ENCODE peak calls at places on chromosome 19, in four cellular contexts. One of them, this sample, is unnamed.

GRCh38 chr19:2250765-2251576 is 1.8 kb downstream of the AMH start:
- DNase-seq in H1: no peak
- DNase-seq in K562: no peak
- DNase-seq in HepG2: no peak
- DNase-seq in this sample: no peak

GRCh38 chr19:46634045-46634655 is 1.9 kb downstream of the GNG8 start:
- DNase-seq in H1: peak; percentile 87
- DNase-seq in K562: peak; percentile 98
- DNase-seq in HepG2: no peak
- DNase-seq in this sample: peak; percentile 87

GRCh38 chr19:8355631-8356402 is 8.1 kb upstream of the ANGPTL4 start:
- DNase-seq in H1: no peak
- DNase-seq in K562: peak; percentile 43
- DNase-seq in HepG2: peak; percentile 72
- DNase-seq in this sample: peak; percentile 70

GRCh38 chr19:17307876-17308377 is 1.4 kb upstream of the DDA1 start:
- DNase-seq in H1: no peak
- DNase-seq in K562: no peak
- DNase-seq in HepG2: no peak
- DNase-seq in this sample: no peak

GRCh38 chr19:17695198-17695597 is 7.0 kb upstream of the UNC13A start:
- DNase-seq in H1: no peak
- DNase-seq in K562: no peak
- DNase-seq in HepG2: no peak
- DNase-seq in this sample: no peak

GRCh38 chr19:17311455-17312248 is 2.3 kb downstream of the DDA1 start:
- DNase-seq in H1: no peak
- DNase-seq in K562: no peak
- DNase-seq in HepG2: peak; percentile 76
- DNase-seq in this sample: no peak

GRCh38 chr19:510606-511100 is 3.4 kb downstream of the TPGS1 start:
- DNase-seq in H1: peak; percentile 88
- DNase-seq in K562: peak; percentile 71
- DNase-seq in HepG2: peak; percentile 82
- DNase-seq in this sample: peak; percentile 80

GRCh38 chr19:9054768-9055167 is 32.1 kb upstream of the OR1M1 start:
- DNase-seq in H1: no peak
- DNase-seq in K562: no peak
- DNase-seq in HepG2: no peak
- DNase-seq in this sample: no peak

GRCh38 chr19:40588110-40588854 is 11.6 kb downstream of the SHKBP1 start:
- DNase-seq in H1: no peak
- DNase-seq in K562: no peak
- DNase-seq in HepG2: no peak
- DNase-seq in this sample: peak; percentile 46

GRCh38 chr19:38635483-38636399 is 11.7 kb upstream of the ACTN4 start:
- DNase-seq in H1: no peak
- DNase-seq in K562: no peak
- DNase-seq in HepG2: no peak
- DNase-seq in this sample: no peak

GRCh38 chr19:38642176-38642575 is 5.3 kb upstream of the ACTN4 start:
- DNase-seq in H1: no peak
- DNase-seq in K562: no peak
- DNase-seq in HepG2: no peak
- DNase-seq in this sample: no peak

GRCh38 chr19:38638461-38638860 is 9.0 kb upstream of the ACTN4 start:
- DNase-seq in H1: no peak
- DNase-seq in K562: no peak
- DNase-seq in HepG2: no peak
- DNase-seq in this sample: no peak

GRCh38 chr19:38640368-38640767 is 7.1 kb upstream of the ACTN4 start:
- DNase-seq in H1: no peak
- DNase-seq in K562: no peak
- DNase-seq in HepG2: no peak
- DNase-seq in this sample: no peak

DNA sequence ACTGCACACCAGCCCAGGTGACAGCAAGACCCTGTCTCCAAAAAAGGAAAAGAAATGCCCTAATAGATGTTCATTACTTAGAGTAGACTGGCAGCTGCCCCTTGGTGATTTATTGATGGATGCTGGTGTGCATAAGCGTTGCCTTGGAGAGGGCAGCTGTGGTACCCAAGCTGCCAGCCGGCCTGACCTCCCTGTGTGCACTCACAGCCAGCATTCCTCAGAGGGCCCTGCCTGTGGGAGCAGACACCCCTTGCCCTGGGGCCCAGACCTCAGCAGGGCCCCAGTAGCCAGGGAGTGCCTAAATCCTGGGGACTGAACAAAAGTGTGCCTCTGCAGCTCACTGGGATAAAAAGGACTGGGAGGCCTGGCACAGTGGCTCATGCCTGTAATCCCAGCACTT is 7.8 kb upstream of the ACTN4 start:
- DNase-seq in H1: no peak
- DNase-seq in K562: no peak
- DNase-seq in HepG2: no peak
- DNase-seq in this sample: no peak
- TF ChIP-seq FOSL1 in H1: no peak
- TF ChIP-seq FOSL1 in K562: no peak
- TF ChIP-seq FOSL1 in HepG2: no peak
- TF ChIP-seq FOSL1 in this sample: no peak

DNA sequence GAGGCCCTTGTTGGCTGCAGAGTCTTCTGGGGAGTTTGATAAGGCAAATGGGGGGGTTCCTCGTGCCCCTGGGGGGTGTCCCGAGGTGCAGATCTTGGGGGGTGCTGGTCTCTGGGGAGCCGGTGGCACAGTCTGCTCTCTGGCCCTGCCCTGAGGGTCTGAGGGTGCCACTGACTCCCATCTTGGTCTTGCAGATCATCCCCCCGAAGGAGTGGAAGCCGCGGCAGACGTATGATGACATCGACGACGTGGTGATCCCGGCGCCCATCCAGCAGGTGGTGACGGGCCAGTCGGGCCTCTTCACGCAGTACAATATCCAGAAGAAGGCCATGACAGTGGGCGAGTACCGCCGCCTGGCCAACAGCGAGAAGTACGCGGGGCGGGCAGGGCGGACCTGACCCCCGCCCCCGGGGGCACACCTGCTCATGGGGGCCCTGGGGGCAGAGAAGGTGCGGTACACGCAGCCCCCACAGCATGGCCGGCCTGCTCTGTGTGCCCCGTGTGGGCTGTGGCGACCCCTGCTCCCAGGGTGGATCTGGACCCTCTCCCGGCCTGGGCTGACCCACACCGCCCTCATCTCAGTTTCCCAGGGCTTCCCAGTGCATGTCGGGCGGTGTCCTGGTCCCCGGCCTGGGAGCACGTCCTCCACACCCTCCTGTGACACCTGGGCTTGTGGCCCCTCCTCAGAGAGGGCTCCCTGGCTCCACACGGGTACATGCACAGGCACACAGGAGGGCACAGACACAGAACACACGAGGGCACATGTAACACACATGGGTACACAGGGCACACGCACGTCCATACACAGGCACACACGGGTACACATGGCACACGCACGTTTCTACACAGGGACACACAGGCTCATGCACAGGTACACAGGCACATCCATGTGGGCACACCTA is 71.0 kb downstream of the KDM4B start:
- DNase-seq in H1: no peak
- DNase-seq in K562: no peak
- DNase-seq in HepG2: no peak
- DNase-seq in this sample: no peak
- TF ChIP-seq CEBPB in H1: no peak
- TF ChIP-seq CEBPB in K562: no peak
- TF ChIP-seq CEBPB in HepG2: no peak
- TF ChIP-seq CEBPB in this sample: no peak

GRCh38 chr19:43455321-43456113 is 9.9 kb downstream of the LYPD3 start:
- DNase-seq in H1: no peak
- DNase-seq in K562: no peak
- DNase-seq in HepG2: no peak
- DNase-seq in this sample: no peak

GRCh38 chr19:43452517-43453045 is 12.8 kb downstream of the LYPD3 start:
- DNase-seq in H1: no peak
- DNase-seq in K562: no peak
- DNase-seq in HepG2: no peak
- DNase-seq in this sample: no peak

GRCh38 chr19:43447655-43448054 is 17.8 kb downstream of the LYPD3 start:
- DNase-seq in H1: no peak
- DNase-seq in K562: no peak
- DNase-seq in HepG2: no peak
- DNase-seq in this sample: no peak

GRCh38 chr19:43446746-43447489 is 18.5 kb downstream of the LYPD3 start:
- DNase-seq in H1: peak; percentile 54
- DNase-seq in K562: peak; percentile 78
- DNase-seq in HepG2: peak; percentile 65
- DNase-seq in this sample: peak; percentile 53

DNA sequence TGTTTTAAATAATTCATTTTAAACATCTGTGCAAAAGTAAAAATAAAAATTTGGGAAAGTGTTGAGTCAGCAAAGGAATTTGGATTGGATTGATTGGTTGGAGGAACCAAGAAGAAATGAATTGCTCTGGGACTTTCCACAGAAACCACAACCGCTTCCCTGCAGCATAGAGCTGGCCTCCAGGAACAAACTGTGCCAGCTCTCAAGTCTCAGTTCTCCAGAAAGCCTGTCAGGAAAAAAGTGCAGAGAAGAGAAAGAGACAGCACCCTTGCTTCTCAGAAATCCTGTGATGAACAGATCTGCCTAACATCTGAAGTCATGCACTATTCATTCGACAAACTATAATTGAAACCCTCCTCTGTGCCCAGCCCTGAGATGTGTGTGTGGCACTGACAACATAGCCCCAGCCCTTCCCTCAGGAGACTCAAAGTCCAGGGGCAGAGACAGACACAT is 14.8 kb downstream of the LYPD3 start:
- DNase-seq in H1: no peak
- DNase-seq in K562: no peak
- DNase-seq in HepG2: no peak
- DNase-seq in this sample: no peak
- TF ChIP-seq FOSL1 in H1: no peak
- TF ChIP-seq FOSL1 in K562: no peak
- TF ChIP-seq FOSL1 in HepG2: no peak
- TF ChIP-seq FOSL1 in this sample: no peak

DNA sequence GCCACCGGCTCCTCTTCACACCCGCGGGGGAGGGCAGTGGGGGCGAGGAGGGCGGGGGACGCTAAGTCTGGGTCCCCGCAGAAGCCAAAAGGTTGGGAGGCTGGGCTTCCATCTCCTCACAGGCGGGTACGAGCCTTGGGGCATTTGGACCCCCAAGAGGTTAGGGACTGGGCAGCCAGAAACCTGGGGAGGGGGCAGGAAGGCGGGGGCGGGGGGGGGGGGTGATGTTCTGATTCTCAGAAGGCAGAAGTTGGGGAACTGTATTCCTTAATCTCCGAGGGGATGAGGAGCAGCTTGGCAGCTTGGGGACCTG is 5.1 kb downstream of the BCL3 start:
- DNase-seq in H1: no peak
- DNase-seq in K562: no peak
- DNase-seq in HepG2: no peak
- DNase-seq in this sample: no peak
- TF ChIP-seq CEBPB in H1: no peak
- TF ChIP-seq CEBPB in K562: no peak
- TF ChIP-seq CEBPB in HepG2: no peak
- TF ChIP-seq CEBPB in this sample: no peak